ENCODE peak calls at places on chromosomes 12 and 14, in eight cellular contexts. One of them, this sample, is unnamed.

GRCh38 chr14:52598568-52598967 is 45.9 kb downstream of the GPR137C start:
- DNase-seq in epithelial cell of esophagus: no peak
- DNase-seq in cardiac muscle cell: no peak
- DNase-seq in fibroblast of mammary gland: no peak
- DNase-seq in IMR-90: no peak
- DNase-seq in dorsolateral prefrontal cortex: no peak
- DNase-seq in A673: no peak
- DNase-seq in upper lobe of right lung: no peak
- DNase-seq in this sample: no peak

GRCh38 chr12:69404851-69405365 is 45.4 kb downstream of the YEATS4 start:
- DNase-seq in dorsolateral prefrontal cortex: no peak
- DNase-seq in upper lobe of right lung: no peak
- DNase-seq in cardiac muscle cell: no peak
- DNase-seq in IMR-90: no peak
- DNase-seq in fibroblast of mammary gland: no peak
- DNase-seq in A673: no peak
- DNase-seq in epithelial cell of esophagus: no peak
- DNase-seq in this sample: no peak

GRCh38 chr12:14260011-14260993 is 105.2 kb upstream of the ATF7IP start:
- DNase-seq in dorsolateral prefrontal cortex: peak; percentile 88
- DNase-seq in IMR-90: peak; percentile 93
- DNase-seq in epithelial cell of esophagus: peak; percentile 92
- DNase-seq in fibroblast of mammary gland: peak; percentile 93
- DNase-seq in upper lobe of right lung: peak; percentile 95
- DNase-seq in A673: peak; percentile 96
- DNase-seq in cardiac muscle cell: peak; percentile 71
- DNase-seq in this sample: no peak

GRCh38 chr12:49609875-49610154 is 4.4 kb upstream of the FAM186B start:
- DNase-seq in cardiac muscle cell: no peak
- DNase-seq in fibroblast of mammary gland: no peak
- DNase-seq in upper lobe of right lung: no peak
- DNase-seq in dorsolateral prefrontal cortex: no peak
- DNase-seq in epithelial cell of esophagus: peak; percentile 52
- DNase-seq in A673: peak; percentile 39
- DNase-seq in IMR-90: peak; percentile 12
- DNase-seq in this sample: no peak

GRCh38 chr12:69475237-69475984 is 5.2 kb downstream of the FRS2 start:
- DNase-seq in upper lobe of right lung: no peak
- DNase-seq in fibroblast of mammary gland: peak; percentile 49
- DNase-seq in cardiac muscle cell: peak; percentile 26
- DNase-seq in IMR-90: peak; percentile 62
- DNase-seq in A673: no peak
- DNase-seq in dorsolateral prefrontal cortex: no peak
- DNase-seq in epithelial cell of esophagus: no peak
- DNase-seq in this sample: no peak

GRCh38 chr14:71776463-71777359 is 155.5 kb upstream of the RGS6 start:
- DNase-seq in upper lobe of right lung: no peak
- DNase-seq in A673: no peak
- DNase-seq in epithelial cell of esophagus: no peak
- DNase-seq in fibroblast of mammary gland: no peak
- DNase-seq in cardiac muscle cell: no peak
- DNase-seq in IMR-90: peak; percentile 13
- DNase-seq in dorsolateral prefrontal cortex: no peak
- DNase-seq in this sample: no peak

GRCh38 chr12:25384038-25384953 is 133.6 kb upstream of the KRAS start:
- DNase-seq in A673: no peak
- DNase-seq in fibroblast of mammary gland: no peak
- DNase-seq in epithelial cell of esophagus: peak; percentile 15
- DNase-seq in IMR-90: peak; percentile 11
- DNase-seq in upper lobe of right lung: no peak
- DNase-seq in dorsolateral prefrontal cortex: no peak
- DNase-seq in cardiac muscle cell: no peak
- DNase-seq in this sample: no peak

GRCh38 chr12:70920251-70920851 is at the start of gene PTPRR:
- DNase-seq in cardiac muscle cell: peak; percentile 63
- DNase-seq in IMR-90: no peak
- DNase-seq in A673: peak; percentile 20
- DNase-seq in epithelial cell of esophagus: no peak
- DNase-seq in fibroblast of mammary gland: no peak
- DNase-seq in upper lobe of right lung: peak; percentile 57
- DNase-seq in dorsolateral prefrontal cortex: peak; percentile 74
- DNase-seq in this sample: peak; percentile 43

GRCh38 chr12:1465990-1466389 is 128.4 kb downstream of the FBXL14 start:
- DNase-seq in upper lobe of right lung: no peak
- DNase-seq in IMR-90: no peak
- DNase-seq in cardiac muscle cell: no peak
- DNase-seq in fibroblast of mammary gland: no peak
- DNase-seq in dorsolateral prefrontal cortex: no peak
- DNase-seq in A673: no peak
- DNase-seq in epithelial cell of esophagus: no peak
- DNase-seq in this sample: no peak

GRCh38 chr12:2013527-2014223 is 9.4 kb upstream of the DCP1B start:
- DNase-seq in A673: no peak
- DNase-seq in upper lobe of right lung: no peak
- DNase-seq in cardiac muscle cell: peak; percentile 52
- DNase-seq in IMR-90: peak; percentile 20
- DNase-seq in dorsolateral prefrontal cortex: no peak
- DNase-seq in fibroblast of mammary gland: no peak
- DNase-seq in epithelial cell of esophagus: no peak
- DNase-seq in this sample: no peak

GRCh38 chr14:68671899-68672298 is 121.0 kb downstream of the ZFP36L1 start:
- DNase-seq in IMR-90: no peak
- DNase-seq in dorsolateral prefrontal cortex: no peak
- DNase-seq in cardiac muscle cell: no peak
- DNase-seq in epithelial cell of esophagus: no peak
- DNase-seq in upper lobe of right lung: no peak
- DNase-seq in A673: no peak
- DNase-seq in fibroblast of mammary gland: no peak
- DNase-seq in this sample: no peak
- TF ChIP-seq CTCF in IMR-90: no peak
- TF ChIP-seq CTCF in dorsolateral prefrontal cortex: no peak
- TF ChIP-seq CTCF in cardiac muscle cell: no peak
- TF ChIP-seq CTCF in epithelial cell of esophagus: no peak
- TF ChIP-seq CTCF in upper lobe of right lung: no peak
- TF ChIP-seq CTCF in A673: no peak
- TF ChIP-seq CTCF in fibroblast of mammary gland: no peak
- TF ChIP-seq CTCF in this sample: no peak

DNA sequence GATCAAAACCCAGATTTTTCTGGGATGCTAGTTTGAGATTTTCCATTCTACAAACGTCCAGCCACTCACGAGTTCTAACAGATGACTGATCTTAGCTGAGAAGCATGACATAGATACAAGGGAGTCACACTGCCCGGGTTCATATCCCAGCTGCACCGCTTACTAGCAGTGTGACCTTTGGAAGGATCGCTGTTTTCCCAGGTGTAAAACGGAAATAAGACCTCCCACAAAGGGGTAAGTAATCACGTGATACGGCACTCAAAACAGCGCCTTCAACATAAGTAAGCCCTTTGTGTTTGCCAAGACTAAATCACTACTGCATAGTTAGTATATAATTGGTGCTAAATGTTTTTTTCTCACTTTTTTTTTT is 624 bp upstream of the PWP1 start:
- DNase-seq in epithelial cell of esophagus: peak; percentile 30
- DNase-seq in IMR-90: peak; percentile 35
- DNase-seq in dorsolateral prefrontal cortex: no peak
- DNase-seq in upper lobe of right lung: no peak
- DNase-seq in cardiac muscle cell: no peak
- DNase-seq in A673: peak; percentile 44
- DNase-seq in fibroblast of mammary gland: peak; percentile 55
- DNase-seq in this sample: no peak
- TF ChIP-seq CTCF in epithelial cell of esophagus: no peak
- TF ChIP-seq CTCF in IMR-90: no peak
- TF ChIP-seq CTCF in dorsolateral prefrontal cortex: no peak
- TF ChIP-seq CTCF in upper lobe of right lung: no peak
- TF ChIP-seq CTCF in cardiac muscle cell: no peak
- TF ChIP-seq CTCF in A673: no peak
- TF ChIP-seq CTCF in fibroblast of mammary gland: no peak
- TF ChIP-seq CTCF in this sample: no peak

GRCh38 chr12:112900298-112901145 is 6.2 kb upstream of the OAS1 start:
- DNase-seq in fibroblast of mammary gland: peak; percentile 53
- DNase-seq in upper lobe of right lung: no peak
- DNase-seq in cardiac muscle cell: peak; percentile 19
- DNase-seq in IMR-90: peak; percentile 27
- DNase-seq in dorsolateral prefrontal cortex: no peak
- DNase-seq in A673: peak; percentile 83
- DNase-seq in epithelial cell of esophagus: peak; percentile 62
- DNase-seq in this sample: no peak
- TF ChIP-seq CTCF in fibroblast of mammary gland: peak; percentile 71
- TF ChIP-seq CTCF in upper lobe of right lung: peak; percentile 76
- TF ChIP-seq CTCF in cardiac muscle cell: peak; percentile 81
- TF ChIP-seq CTCF in IMR-90: peak; percentile 47
- TF ChIP-seq CTCF in dorsolateral prefrontal cortex: peak; percentile 65
- TF ChIP-seq CTCF in A673: peak; percentile 81
- TF ChIP-seq CTCF in epithelial cell of esophagus: peak; percentile 87
- TF ChIP-seq CTCF in this sample: peak; percentile 79

DNA sequence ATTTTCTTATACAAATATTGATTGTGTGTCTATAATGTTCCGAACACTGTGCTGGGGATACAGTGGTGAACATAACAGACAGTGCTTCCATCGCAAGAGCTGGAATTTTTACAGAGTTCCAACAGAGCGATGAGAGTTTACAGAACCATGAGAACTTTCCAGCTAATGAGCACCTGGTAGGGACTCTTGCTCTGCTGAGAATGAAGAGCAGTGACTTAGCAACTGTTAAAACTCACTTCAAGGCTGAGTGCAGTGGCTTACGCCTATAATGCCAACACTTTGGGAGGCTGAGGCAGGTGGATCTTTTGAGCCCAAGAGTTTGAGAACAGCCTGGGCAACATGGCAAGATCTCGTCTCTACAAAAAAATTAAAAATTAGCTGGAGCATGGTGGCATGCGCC is 113.8 kb upstream of the DIO2 start:
- DNase-seq in IMR-90: no peak
- DNase-seq in epithelial cell of esophagus: no peak
- DNase-seq in upper lobe of right lung: no peak
- DNase-seq in A673: no peak
- DNase-seq in cardiac muscle cell: no peak
- DNase-seq in dorsolateral prefrontal cortex: no peak
- DNase-seq in fibroblast of mammary gland: no peak
- DNase-seq in this sample: no peak
- TF ChIP-seq CTCF in IMR-90: no peak
- TF ChIP-seq CTCF in epithelial cell of esophagus: no peak
- TF ChIP-seq CTCF in upper lobe of right lung: no peak
- TF ChIP-seq CTCF in A673: no peak
- TF ChIP-seq CTCF in cardiac muscle cell: no peak
- TF ChIP-seq CTCF in dorsolateral prefrontal cortex: no peak
- TF ChIP-seq CTCF in fibroblast of mammary gland: no peak
- TF ChIP-seq CTCF in this sample: no peak

GRCh38 chr14:97994020-97994531 is 1196.9 kb downstream of the VRK1 start:
- DNase-seq in fibroblast of mammary gland: no peak
- DNase-seq in cardiac muscle cell: no peak
- DNase-seq in upper lobe of right lung: no peak
- DNase-seq in A673: no peak
- DNase-seq in IMR-90: no peak
- DNase-seq in epithelial cell of esophagus: no peak
- DNase-seq in dorsolateral prefrontal cortex: no peak
- DNase-seq in this sample: no peak

GRCh38 chr14:97995571-97995970 is 1198.4 kb downstream of the VRK1 start:
- DNase-seq in A673: no peak
- DNase-seq in upper lobe of right lung: no peak
- DNase-seq in IMR-90: no peak
- DNase-seq in dorsolateral prefrontal cortex: no peak
- DNase-seq in cardiac muscle cell: no peak
- DNase-seq in epithelial cell of esophagus: no peak
- DNase-seq in fibroblast of mammary gland: no peak
- DNase-seq in this sample: no peak

GRCh38 chr14:97993508-97994019 is 1196.4 kb downstream of the VRK1 start:
- DNase-seq in A673: no peak
- DNase-seq in dorsolateral prefrontal cortex: no peak
- DNase-seq in epithelial cell of esophagus: no peak
- DNase-seq in IMR-90: no peak
- DNase-seq in cardiac muscle cell: no peak
- DNase-seq in fibroblast of mammary gland: no peak
- DNase-seq in upper lobe of right lung: no peak
- DNase-seq in this sample: no peak

GRCh38 chr14:97995038-97995437 is 1197.9 kb downstream of the VRK1 start:
- DNase-seq in upper lobe of right lung: no peak
- DNase-seq in dorsolateral prefrontal cortex: no peak
- DNase-seq in epithelial cell of esophagus: no peak
- DNase-seq in A673: no peak
- DNase-seq in cardiac muscle cell: no peak
- DNase-seq in fibroblast of mammary gland: no peak
- DNase-seq in IMR-90: no peak
- DNase-seq in this sample: no peak
- TF ChIP-seq CTCF in upper lobe of right lung: no peak
- TF ChIP-seq CTCF in dorsolateral prefrontal cortex: no peak
- TF ChIP-seq CTCF in epithelial cell of esophagus: no peak
- TF ChIP-seq CTCF in A673: no peak
- TF ChIP-seq CTCF in cardiac muscle cell: no peak
- TF ChIP-seq CTCF in fibroblast of mammary gland: no peak
- TF ChIP-seq CTCF in IMR-90: no peak
- TF ChIP-seq CTCF in this sample: no peak

GRCh38 chr14:26730929-26731618 is 133.2 kb upstream of the NOVA1 start:
- DNase-seq in upper lobe of right lung: no peak
- DNase-seq in epithelial cell of esophagus: peak; percentile 26
- DNase-seq in A673: peak; percentile 54
- DNase-seq in fibroblast of mammary gland: peak; percentile 44
- DNase-seq in dorsolateral prefrontal cortex: no peak
- DNase-seq in IMR-90: peak; percentile 3
- DNase-seq in cardiac muscle cell: peak; percentile 53
- DNase-seq in this sample: no peak
- TF ChIP-seq CTCF in upper lobe of right lung: peak; percentile 36
- TF ChIP-seq CTCF in epithelial cell of esophagus: peak; percentile 47
- TF ChIP-seq CTCF in A673: peak; percentile 78
- TF ChIP-seq CTCF in fibroblast of mammary gland: peak; percentile 58
- TF ChIP-seq CTCF in dorsolateral prefrontal cortex: peak; percentile 53
- TF ChIP-seq CTCF in IMR-90: peak; percentile 50
- TF ChIP-seq CTCF in cardiac muscle cell: peak; percentile 58
- TF ChIP-seq CTCF in this sample: peak; percentile 74

GRCh38 chr12:117576053-117576452 is 214.6 kb upstream of the NOS1 start:
- DNase-seq in cardiac muscle cell: no peak
- DNase-seq in dorsolateral prefrontal cortex: no peak
- DNase-seq in fibroblast of mammary gland: no peak
- DNase-seq in epithelial cell of esophagus: no peak
- DNase-seq in IMR-90: no peak
- DNase-seq in A673: no peak
- DNase-seq in upper lobe of right lung: no peak
- DNase-seq in this sample: no peak
- TF ChIP-seq CTCF in cardiac muscle cell: no peak
- TF ChIP-seq CTCF in dorsolateral prefrontal cortex: no peak
- TF ChIP-seq CTCF in fibroblast of mammary gland: no peak
- TF ChIP-seq CTCF in epithelial cell of esophagus: no peak
- TF ChIP-seq CTCF in IMR-90: no peak
- TF ChIP-seq CTCF in A673: no peak
- TF ChIP-seq CTCF in upper lobe of right lung: no peak
- TF ChIP-seq CTCF in this sample: no peak

This sample was measured in chondrocyte.